ENCODE peak calls at places on chromosomes 13 and 19, in seven cellular contexts. I, M, Q, V, W, H and A are unnamed samples.
A peak's percentile ranks its signal among the peaks of the same experiment; 100 is the strongest.

GRCh38 chr13:36801035-36801434 is 18.0 kb upstream of the RFXAP start:
- DNase-seq in V (no peak), W (no peak), Q (no peak), I (no peak), M (no peak), H (no peak), A (no peak)

GRCh38 chr13:93726173-93727019 is 499.8 kb downstream of the GPC6 start:
- DNase-seq in W (no peak), Q (no peak), M (no peak), H (no peak), I (no peak), V (no peak), A (no peak)

GRCh38 chr19:12159773-12160414 is 3.0 kb upstream of the ZNF136 start:
- DNase-seq in W (no peak), Q (no peak), M (peak; percentile 14), V (no peak), H (no peak), I (no peak), A (no peak)

GRCh38 chr13:100100115-100100879 is 11.4 kb downstream of the PCCA start:
- DNase-seq in V (no peak), M (no peak), Q (no peak), H (no peak), W (no peak), I (no peak), A (no peak)

GRCh38 chr13:109770436-109770835 is 15.9 kb downstream of the IRS2 start:
- DNase-seq in I (no peak), H (no peak), V (no peak), W (no peak), M (no peak), Q (no peak), A (no peak)

GRCh38 chr13:91398413-91399188 is at the start of gene GPC5:
- DNase-seq in H (peak; percentile 84), W (peak; percentile 75), M (peak; percentile 83), Q (peak; percentile 83), I (peak; percentile 92), V (peak; percentile 77), A (no peak)

GRCh38 chr19:51094696-51095279 is 12.1 kb upstream of the KLK14 start:
- DNase-seq in W (no peak), V (peak; percentile 24), Q (no peak), I (peak; percentile 52), H (no peak), M (peak; percentile 22), A (no peak)

GRCh38 chr13:44719857-44720671 is 143.9 kb upstream of the TSC22D1 start:
- DNase-seq in I (no peak), M (no peak), Q (no peak), V (no peak), H (peak; percentile 71), W (no peak), A (no peak)

GRCh38 chr19:47352095-47352494 is 3.0 kb downstream of the DHX34 start:
- DNase-seq in M (no peak), Q (no peak), V (no peak), W (no peak), H (no peak), I (no peak), A (no peak)

GRCh38 chr19:13588953-13589833 is 82.9 kb upstream of the CACNA1A start:
- DNase-seq in Q (peak; percentile 52), I (peak; percentile 77), H (peak; percentile 77), V (peak; percentile 43), M (peak; percentile 81), W (peak; percentile 69), A (no peak)

GRCh38 chr19:33796164-33797100 is at the start of gene KCTD15:
- DNase-seq in M (peak; percentile 54), I (no peak), Q (no peak), W (peak; percentile 13), V (no peak), H (no peak), A (no peak)

GRCh38 chr13:54980651-54981050 is 1952.0 kb downstream of the OLFM4 start:
- DNase-seq in V (no peak), Q (no peak), W (no peak), H (no peak), I (no peak), M (no peak), A (no peak)

GRCh38 chr19:48739835-48740704 is at the start of gene RASIP1:
- DNase-seq in M (no peak), Q (peak; percentile 57), H (no peak), W (no peak), I (no peak), V (no peak), A (no peak)

GRCh38 chr13:19618925-19619324 is 14.5 kb upstream of the MPHOSPH8 start:
- DNase-seq in I (peak; percentile 57), W (no peak), H (no peak), M (no peak), Q (no peak), V (no peak), A (no peak)

GRCh38 chr19:17841810-17842662 is 5.7 kb downstream of the JAK3 start:
- DNase-seq in W (no peak), Q (peak; percentile 65), I (peak; percentile 45), V (peak; percentile 89), H (no peak), M (peak; percentile 65), A (no peak)

GRCh38 chr19:55492362-55492944 is 4.2 kb downstream of the SSC5D start:
- DNase-seq in M (no peak), V (no peak), Q (no peak), I (no peak), H (no peak), W (no peak), A (no peak)

GRCh38 chr19:292281-292884 is 1.2 kb upstream of the PLPP2 start:
- DNase-seq in I (no peak), V (no peak), Q (no peak), M (no peak), H (no peak), W (no peak), A (no peak)

GRCh38 chr13:70732611-70733010 is 624.4 kb upstream of the KLHL1 start:
- DNase-seq in H (no peak), M (no peak), Q (no peak), V (no peak), I (no peak), W (no peak), A (no peak)

GRCh38 chr13:98199480-98199879 is 22.4 kb upstream of the RNF113B start:
- DNase-seq in V (no peak), M (no peak), Q (no peak), W (no peak), H (no peak), I (no peak), A (no peak)

GRCh38 chr13:110689041-110689440 is 16.9 kb downstream of the CARS2 start:
- DNase-seq in H (peak; percentile 39), M (no peak), W (no peak), I (no peak), V (no peak), Q (no peak), A (no peak)